ENCODE peak calls at places on chromosome 9, in four cellular contexts. F, N, L and H are unnamed samples.
A peak's percentile ranks its signal among the peaks of the same experiment; 100 is the strongest.

GRCh38 chr9:125674981-125675973 is 31.7 kb downstream of the MAPKAP1 start:
- DNase-seq in F (no peak), N (no peak), L (no peak), H (no peak)

GRCh38 chr9:18366184-18366583 is 107.8 kb upstream of the ADAMTSL1 start:
- DNase-seq in F (no peak), N (no peak), L (no peak), H (no peak)

GRCh38 chr9:26833792-26834191 is 58.8 kb downstream of the CAAP1 start:
- DNase-seq in F (no peak), N (no peak), L (no peak), H (no peak)

GRCh38 chr9:137294091-137294683 is 7.9 kb downstream of the NRARP start:
- DNase-seq in F (peak; percentile 67), N (no peak), L (no peak), H (peak; percentile 63)

GRCh38 chr9:107044872-107045271 is 181.9 kb downstream of the ZNF462 start:
- DNase-seq in F (no peak), N (no peak), L (no peak), H (peak; percentile 11)

GRCh38 chr9:136947955-136948510 is 3.0 kb downstream of the C8G start:
- DNase-seq in F (peak; percentile 38), N (no peak), L (no peak), H (peak; percentile 40)

GRCh38 chr9:18969095-18969494 is 63.9 kb downstream of the SAXO1 start:
- DNase-seq in F (no peak), N (no peak), L (no peak), H (no peak)

GRCh38 chr9:20786807-20787206 is 102.7 kb downstream of the FOCAD start:
- DNase-seq in F (no peak), N (no peak), L (no peak), H (no peak)

GRCh38 chr9:117957267-117957666 is 253.1 kb downstream of the TLR4 start:
- DNase-seq in F (no peak), N (no peak), L (no peak), H (no peak)

GRCh38 chr9:137619240-137620090 is 660 bp downstream of the EHMT1 start:
- DNase-seq in F (no peak), N (no peak), L (no peak), H (peak; percentile 39)

GRCh38 chr9:88826651-88827245 is 164.5 kb upstream of the S1PR3 start:
- DNase-seq in F (no peak), N (no peak), L (no peak), H (peak; percentile 40)

GRCh38 chr9:118962426-118962825 is 406.8 kb downstream of the BRINP1 start:
- DNase-seq in F (no peak), N (no peak), L (no peak), H (no peak)

GRCh38 chr9:131405429-131405828 is 11.5 kb downstream of the PRRC2B start:
- DNase-seq in F (peak; percentile 29), N (no peak), L (no peak), H (no peak)

GRCh38 chr9:121949364-121949763 is 143.7 kb downstream of the TTLL11 start:
- DNase-seq in F (no peak), N (no peak), L (no peak), H (no peak)

GRCh38 chr9:100637787-100638186 is 59.9 kb downstream of the CAVIN4 start:
- DNase-seq in F (no peak), N (no peak), L (no peak), H (no peak)

GRCh38 chr9:93017621-93018020 is 40.9 kb upstream of the SUSD3 start:
- DNase-seq in F (no peak), N (no peak), L (no peak), H (no peak)

GRCh38 chr9:111483862-111484563 is at the start of gene ECPAS:
- DNase-seq in F (peak; percentile 77), N (peak; percentile 78), L (no peak), H (peak; percentile 77)

DNA sequence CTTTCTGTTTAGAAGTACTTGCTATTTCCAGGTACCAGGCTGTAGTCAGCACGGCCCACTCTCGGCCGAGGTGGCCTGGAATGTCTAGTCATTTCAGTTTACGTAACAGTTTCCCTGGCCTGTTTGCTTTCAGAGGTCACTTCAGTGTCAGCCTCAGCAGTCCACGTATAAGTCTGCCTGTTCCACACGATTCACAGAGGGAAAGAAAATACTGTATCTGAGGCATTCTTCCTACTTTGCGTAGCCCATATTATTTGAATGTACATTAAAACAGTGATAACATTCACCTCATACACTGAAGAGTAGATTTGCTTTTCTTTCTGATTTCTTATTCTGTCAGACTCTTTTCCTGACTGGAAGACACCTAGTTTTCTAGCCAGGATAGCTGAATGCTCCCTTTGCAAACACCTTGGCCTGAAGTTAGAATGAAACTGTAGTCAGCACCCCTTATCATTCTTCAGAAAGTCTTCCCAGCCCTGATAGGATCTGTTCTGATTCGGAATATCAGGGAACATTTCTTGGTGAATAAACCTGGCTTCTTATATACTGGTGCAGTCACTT is 140.9 kb downstream of the AOPEP start:
- DNase-seq in F (peak; percentile 36), N (no peak), L (no peak), H (no peak)
- TF ChIP-seq SPI1 in F (no peak), N (no peak), L (no peak), H (no peak)

GRCh38 chr9:130332384-130332926 is 66.9 kb downstream of the HMCN2 start:
- DNase-seq in F (no peak), N (no peak), L (no peak), H (no peak)
- TF ChIP-seq SPI1 in F (no peak), N (no peak), L (no peak), H (no peak)

GRCh38 chr9:134678671-134679443 is 37.3 kb downstream of the COL5A1 start:
- DNase-seq in F (no peak), N (no peak), L (no peak), H (no peak)
- TF ChIP-seq SPI1 in F (no peak), N (no peak), L (no peak), H (no peak)

GRCh38 chr9:132769895-132770774 is 99.9 kb downstream of the GTF3C4 start:
- DNase-seq in F (no peak), N (peak; percentile 78), L (peak; percentile 12), H (peak; percentile 64)
- TF ChIP-seq SPI1 in F (no peak), N (no peak), L (no peak), H (no peak)

DNA sequence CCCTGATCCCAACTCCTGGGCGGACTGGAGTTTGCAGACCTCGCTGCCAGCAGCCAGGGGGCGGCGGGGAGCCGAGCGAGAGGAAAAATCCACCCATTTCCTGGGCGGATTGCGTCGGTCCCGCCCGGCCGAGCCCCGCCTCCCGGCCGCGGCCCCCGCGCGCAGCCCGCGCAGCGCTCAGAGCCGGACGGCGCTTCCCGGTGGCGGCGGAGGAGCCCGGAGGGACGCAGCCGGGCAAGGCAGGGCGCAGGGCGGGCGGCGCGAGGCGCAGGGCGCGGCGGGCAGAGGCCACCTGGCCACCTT is at the start of gene OLFM1:
- DNase-seq in F (peak; percentile 68), N (peak; percentile 51), L (no peak), H (no peak)
- TF ChIP-seq SPI1 in F (no peak), N (no peak), L (no peak), H (no peak)

GRCh38 chr9:30997291-30997690 is 1387.2 kb upstream of the ACO1 start:
- DNase-seq in F (no peak), N (no peak), L (no peak), H (no peak)

GRCh38 chr9:30995951-30996738 is 1388.3 kb upstream of the ACO1 start:
- DNase-seq in F (no peak), N (no peak), L (no peak), H (no peak)

GRCh38 chr9:30996761-30997160 is 1387.7 kb upstream of the ACO1 start:
- DNase-seq in F (no peak), N (no peak), L (no peak), H (no peak)
- TF ChIP-seq SPI1 in F (no peak), N (no peak), L (no peak), H (no peak)

GRCh38 chr9:32986971-32987370 is 14.5 kb downstream of the APTX start:
- DNase-seq in F (no peak), N (no peak), L (no peak), H (no peak)
- TF ChIP-seq SPI1 in F (no peak), N (no peak), L (no peak), H (no peak)

GRCh38 chr9:135898634-135899407 is 8.5 kb downstream of the CAMSAP1 start:
- DNase-seq in F (no peak), N (no peak), L (no peak), H (no peak)
- TF ChIP-seq SPI1 in F (no peak), N (no peak), L (no peak), H (no peak)

DNA sequence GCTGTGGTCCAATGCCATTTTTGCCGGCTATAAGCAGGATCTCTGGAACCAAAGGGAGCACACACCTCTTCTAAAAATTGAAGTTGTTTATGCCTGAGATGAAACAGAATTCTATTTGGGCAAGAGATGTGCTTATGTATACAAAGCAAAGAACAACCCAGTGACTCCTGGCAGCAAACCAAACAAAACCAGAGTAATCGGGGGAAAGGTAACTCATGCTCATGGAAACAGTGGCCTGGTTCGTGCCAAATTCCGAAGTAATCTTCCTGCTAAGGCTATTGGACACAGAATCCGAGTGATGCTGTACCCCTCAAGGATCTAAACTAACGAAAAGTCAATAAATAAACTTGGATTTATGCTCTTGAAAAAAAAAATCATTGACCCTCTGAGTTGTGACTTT is 178.7 kb downstream of the CEMIP2 start:
- DNase-seq in F (no peak), N (no peak), L (no peak), H (no peak)
- TF ChIP-seq SPI1 in F (no peak), N (no peak), L (no peak), H (no peak)